ENCODE peak calls at places on chromosomes 5 and 9, in ten cellular contexts. A is astrocyte, T is A549, V is GM23338, Q is Karpas-422, E is neuronal stem cell, N is hepatocyte, P is endothelial cell of umbilical vein, H is H9, U is PC-9. R is an unnamed sample.
A peak's percentile ranks its signal among the peaks of the same experiment; 100 is the strongest.

GRCh38 chr9:127279717-127280285 is 15.2 kb downstream of the GARNL3 start:
- DNase-seq in P (no peak), H (no peak), A (no peak), T (no peak), Q (no peak), U (no peak), N (no peak), E (no peak), V (no peak), R (no peak)

GRCh38 chr9:73149371-73150067 is 2.1 kb upstream of the ANXA1 start:
- DNase-seq in N (peak; percentile 80), V (no peak), Q (no peak), T (peak; percentile 75), H (no peak), U (no peak), E (no peak), A (peak; percentile 89), P (peak; percentile 88), R (peak; percentile 91)

GRCh38 chr5:34012791-34013190 is 4.9 kb upstream of the AMACR start:
- DNase-seq in U (no peak), T (no peak), A (peak; percentile 44), N (no peak), P (peak; percentile 32), H (no peak), E (no peak), Q (no peak), V (no peak), R (peak; percentile 71)

GRCh38 chr5:1008451-1009358 is at the start of gene NKD2:
- DNase-seq in H (no peak), N (peak; percentile 81), A (no peak), Q (no peak), V (peak; percentile 69), E (peak; percentile 56), T (peak; percentile 29), U (peak; percentile 59), P (peak; percentile 10), R (no peak)

GRCh38 chr9:131361202-131361833 is 32.6 kb upstream of the PRRC2B start:
- DNase-seq in H (no peak), T (peak; percentile 48), Q (no peak), E (no peak), V (no peak), A (peak; percentile 25), P (peak; percentile 45), N (peak; percentile 57), U (peak; percentile 72), R (no peak)

GRCh38 chr5:23506329-23507236 is 826 bp upstream of the PRDM9 start:
- DNase-seq in T (peak; percentile 74), P (no peak), N (peak; percentile 26), H (peak; percentile 76), U (no peak), V (peak; percentile 86), E (no peak), Q (no peak), A (no peak), R (peak; percentile 63)

GRCh38 chr9:116658265-116658664 is 28.8 kb upstream of the TRIM32 start:
- DNase-seq in U (no peak), Q (no peak), A (no peak), T (no peak), E (no peak), P (no peak), N (no peak), H (no peak), V (peak; percentile 14), R (no peak)

GRCh38 chr9:136361757-136362449 is 1.6 kb downstream of the DNLZ start:
- DNase-seq in U (no peak), V (no peak), Q (no peak), E (no peak), H (no peak), P (no peak), A (no peak), T (no peak), N (no peak), R (no peak)

GRCh38 chr5:31854181-31854624 is 215.3 kb downstream of the PDZD2 start:
- DNase-seq in A (peak; percentile 80), T (no peak), E (no peak), H (peak; percentile 67), P (peak; percentile 40), N (peak; percentile 31), U (no peak), Q (no peak), V (peak; percentile 86), R (peak; percentile 34)
- H3K4me2 ChIP-seq in A (peak overlapping the region; percentile 100), T (peak overlapping the region; percentile 99), E (peak overlapping the region; percentile 90), H (peak overlapping the region; percentile 86), P (peak overlapping the region; percentile 81), N (peak overlapping the region; percentile 95), U (no peak overlapping the region), Q (no peak overlapping the region), V (peak overlapping the region; percentile 100), R (peak overlapping the region; percentile 83)

DNA sequence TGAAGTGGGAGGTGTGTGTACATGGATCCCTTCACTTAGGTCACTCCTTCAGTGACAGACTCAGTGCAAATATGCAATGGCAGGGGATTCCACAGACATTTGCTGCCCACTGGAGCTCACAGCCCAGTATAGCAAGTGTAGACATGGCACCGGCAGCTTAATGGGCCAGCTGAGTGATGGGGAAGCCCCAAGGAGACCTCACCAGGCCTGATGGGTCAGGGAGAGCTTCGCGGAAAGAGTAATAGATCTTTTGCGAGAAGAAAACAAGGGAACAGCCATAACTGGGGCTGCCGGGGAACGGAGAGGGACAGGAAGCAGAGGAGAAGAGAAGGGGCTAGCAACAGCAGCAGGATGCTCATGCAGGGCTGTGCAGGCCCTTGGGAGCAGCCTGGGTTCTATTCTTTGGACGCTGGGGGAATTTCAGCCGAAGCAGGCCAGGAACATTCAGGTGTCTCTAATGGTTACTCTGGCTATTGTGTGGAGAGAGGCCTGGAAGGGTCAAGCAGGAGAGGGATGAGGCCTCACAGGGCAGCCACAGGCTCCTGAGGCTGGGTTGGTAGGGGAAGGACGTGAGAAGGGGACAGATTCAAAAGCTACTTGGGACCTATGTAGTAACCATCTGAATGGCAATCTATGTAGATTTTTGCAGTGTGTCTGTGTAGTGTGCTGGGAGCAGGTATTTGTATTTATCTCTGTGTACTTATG is 27.0 kb downstream of the TCF7 start:
- DNase-seq in U (no peak), A (no peak), H (peak; percentile 24), Q (no peak), V (no peak), N (no peak), P (no peak), E (no peak), T (no peak), R (no peak)
- H3K4me2 ChIP-seq in U (no peak overlapping the region), A (no peak overlapping the region), H (no peak overlapping the region), Q (no peak overlapping the region), V (no peak overlapping the region), N (no peak overlapping the region), P (no peak overlapping the region), E (no peak overlapping the region), T (no peak overlapping the region), R (no peak overlapping the region)

GRCh38 chr5:133698259-133698554 is 85.9 kb upstream of the FSTL4 start:
- DNase-seq in N (no peak), U (no peak), Q (no peak), T (no peak), E (no peak), V (no peak), H (no peak), P (no peak), A (no peak), R (no peak)

GRCh38 chr5:133698646-133699526 is 86.5 kb upstream of the FSTL4 start:
- DNase-seq in N (no peak), E (no peak), P (no peak), U (no peak), Q (no peak), A (no peak), T (no peak), H (peak; percentile 10), V (no peak), R (no peak)

GRCh38 chr5:133697536-133698258 is 85.4 kb upstream of the FSTL4 start:
- DNase-seq in N (no peak), U (no peak), Q (no peak), A (no peak), H (peak; percentile 9), E (no peak), P (no peak), V (no peak), T (no peak), R (no peak)

GRCh38 chr5:133696006-133696584 is 83.8 kb upstream of the FSTL4 start:
- DNase-seq in A (no peak), U (no peak), N (no peak), V (no peak), E (no peak), H (peak; percentile 5), Q (no peak), P (no peak), T (no peak), R (no peak)

DNA sequence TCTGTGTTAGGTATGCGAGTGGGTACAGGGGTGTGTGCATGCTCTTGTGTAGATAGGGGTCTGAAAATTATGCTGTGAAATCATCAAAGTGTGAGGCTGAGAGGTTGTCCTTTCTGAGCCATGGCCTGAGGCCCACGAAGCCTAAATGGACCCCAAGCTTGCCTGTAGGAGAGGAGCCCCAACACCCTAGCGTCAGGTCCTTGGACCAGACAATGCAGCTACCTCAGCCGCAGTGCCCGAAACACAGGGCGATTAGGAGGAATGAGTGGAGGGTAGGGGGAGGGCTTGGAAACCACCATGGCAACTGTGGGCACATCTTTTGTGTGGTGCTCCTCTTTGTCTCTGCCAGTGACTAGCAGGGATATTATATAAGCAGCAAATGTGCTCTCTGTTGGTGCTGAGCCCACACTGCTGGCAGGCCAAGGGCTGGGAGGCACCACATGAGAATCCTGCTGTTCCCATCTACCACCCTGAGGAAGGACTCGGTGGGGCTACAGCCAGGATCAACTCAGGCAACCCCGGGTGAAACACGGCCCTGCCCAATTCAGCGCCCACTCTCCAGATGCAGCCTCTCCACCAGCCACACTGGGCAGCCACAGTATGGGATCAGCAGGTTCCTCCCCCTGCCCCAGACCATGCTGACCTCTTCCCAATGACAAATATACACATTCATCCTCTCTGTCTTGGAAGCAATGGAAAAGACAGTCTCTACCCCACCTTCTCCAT is 84.6 kb upstream of the FSTL4 start:
- DNase-seq in P (no peak), Q (no peak), N (no peak), E (no peak), T (no peak), A (no peak), U (no peak), V (no peak), H (peak; percentile 9), R (no peak)
- H3K4me2 ChIP-seq in P (no peak overlapping the region), Q (no peak overlapping the region), N (no peak overlapping the region), E (no peak overlapping the region), T (no peak overlapping the region), A (no peak overlapping the region), U (no peak overlapping the region), V (no peak overlapping the region), H (no peak overlapping the region), R (no peak overlapping the region)

GRCh38 chr9:134663084-134663483 is 21.5 kb downstream of the COL5A1 start:
- DNase-seq in N (no peak), A (no peak), Q (no peak), V (no peak), P (no peak), H (no peak), U (no peak), E (no peak), T (no peak), R (no peak)

GRCh38 chr9:134661791-134662142 is 20.2 kb downstream of the COL5A1 start:
- DNase-seq in E (no peak), N (peak; percentile 69), V (no peak), Q (no peak), H (no peak), A (peak; percentile 78), T (no peak), U (peak; percentile 53), P (no peak), R (no peak)

GRCh38 chr9:134664446-134664845 is 22.8 kb downstream of the COL5A1 start:
- DNase-seq in H (no peak), E (no peak), U (no peak), V (no peak), A (no peak), P (no peak), T (no peak), Q (no peak), N (no peak), R (no peak)

GRCh38 chr9:134662143-134662876 is 20.7 kb downstream of the COL5A1 start:
- DNase-seq in T (no peak), N (peak; percentile 80), A (peak; percentile 87), V (no peak), P (no peak), E (no peak), U (peak; percentile 84), H (no peak), Q (no peak), R (peak; percentile 91)

DNA sequence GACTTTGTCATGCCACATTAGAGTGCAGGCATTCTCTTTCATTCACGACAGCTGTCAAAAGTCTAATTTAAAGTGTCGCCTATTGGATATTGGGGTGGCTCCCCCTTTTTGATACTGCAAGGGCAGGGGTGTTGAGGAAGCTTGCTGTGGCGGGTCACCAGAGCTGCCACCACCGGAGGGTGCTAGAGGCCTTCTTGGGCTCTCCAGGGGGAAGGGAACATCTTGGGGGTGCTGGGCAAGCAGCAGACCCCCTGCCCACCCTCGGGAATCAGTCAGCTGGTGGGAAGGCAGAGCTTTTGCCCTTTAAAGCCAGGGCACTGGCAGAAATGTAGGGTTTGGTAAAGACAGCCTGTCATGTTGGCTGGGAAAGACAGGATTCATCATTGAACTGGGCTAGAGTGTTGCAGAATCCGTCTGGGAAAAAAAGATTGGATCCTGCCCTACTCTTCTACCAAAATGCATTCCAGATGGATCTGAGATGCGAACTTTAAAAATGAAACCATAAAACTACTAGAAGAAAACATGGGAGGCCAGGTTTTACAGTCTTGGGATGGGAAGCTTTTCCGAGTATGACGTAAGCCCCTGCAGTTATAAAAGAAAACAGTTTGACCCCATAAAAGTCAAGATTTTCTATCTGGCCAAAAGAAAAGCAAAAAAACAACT is 22.3 kb downstream of the COL5A1 start:
- DNase-seq in V (no peak), N (no peak), H (no peak), A (no peak), T (no peak), U (no peak), Q (peak; percentile 35), E (no peak), P (no peak), R (no peak)
- H3K4me2 ChIP-seq in V (no peak overlapping the region), N (peak overlapping the region; percentile 67), H (no peak overlapping the region), A (no peak overlapping the region), T (no peak overlapping the region), U (no peak overlapping the region), Q (no peak overlapping the region), E (no peak overlapping the region), P (no peak overlapping the region), R (no peak overlapping the region)